ENCODE peak calls at places on chromosome 1, in ten cellular contexts. I, M, F, K, C, W, T, J, Z and Y are unnamed samples. For H3K36me3 and H3K9me3, the result is how much of the 10 kb centered on the place peaks cover.

GRCh38 chr1:109272021-109272799 is 10.7 kb downstream of the PSRC1 start:
- DNase-seq in T (no peak), C (no peak), I (no peak), Z (no peak), K (no peak), J (peak), W (no peak), F (peak), M (no peak), Y (no peak)

GRCh38 chr1:197559655-197560054 is 215.6 kb downstream of the DENND1B start:
- DNase-seq in C (no peak), I (no peak), W (no peak), J (no peak), F (no peak), K (no peak), M (no peak), Z (no peak), T (no peak), Y (no peak)

GRCh38 chr1:71365451-71365850 is 284.6 kb upstream of the ZRANB2 start:
- DNase-seq in W (no peak), Z (no peak), K (no peak), C (no peak), F (no peak), M (no peak), I (no peak), T (no peak), J (no peak), Y (no peak)

GRCh38 chr1:26109229-26110164 is 2.1 kb upstream of the PDIK1L start:
- DNase-seq in I (no peak), K (no peak), M (no peak), J (no peak), F (no peak), Z (no peak), T (no peak), C (no peak), W (no peak), Y (no peak)

GRCh38 chr1:231776006-231776707 is 149.6 kb downstream of the DISC1 start:
- DNase-seq in Z (no peak), K (no peak), T (peak), C (no peak), I (peak), F (no peak), M (no peak), W (no peak), J (no peak), Y (no peak)

GRCh38 chr1:54124472-54124871 is 28.3 kb downstream of the CDCP2 start:
- DNase-seq in T (peak), C (peak), Z (peak), F (no peak), M (no peak), K (no peak), W (no peak), I (no peak), J (peak), Y (no peak)

GRCh38 chr1:178048883-178049282 is 45.0 kb upstream of the RASAL2 start:
- DNase-seq in I (no peak), F (no peak), M (no peak), J (no peak), W (no peak), T (no peak), K (no peak), Z (no peak), C (no peak), Y (no peak)

GRCh38 chr1:110545492-110545891 is 26.5 kb upstream of the KCNA10 start:
- DNase-seq in W (no peak), J (no peak), Z (no peak), K (no peak), I (no peak), F (no peak), C (no peak), M (no peak), T (no peak), Y (no peak)

GRCh38 chr1:119747451-119747850 is 21.3 kb downstream of the HMGCS2 start:
- DNase-seq in M (no peak), K (no peak), C (no peak), I (no peak), F (no peak), T (no peak), W (no peak), J (no peak), Z (no peak), Y (no peak)

GRCh38 chr1:11730429-11730861 is 5.5 kb upstream of the AGTRAP start:
- DNase-seq in J (peak), F (no peak), W (peak), K (peak), Z (no peak), C (no peak), I (no peak), M (no peak), T (no peak), Y (peak)

GRCh38 chr1:220139966-220140365 is 46.0 kb downstream of the IARS2 start:
- DNase-seq in Z (no peak), W (no peak), C (no peak), K (no peak), M (no peak), I (no peak), F (no peak), T (no peak), J (no peak), Y (no peak)

GRCh38 chr1:220137006-220137794 is 43.3 kb downstream of the IARS2 start:
- DNase-seq in K (no peak), C (no peak), Z (no peak), I (no peak), T (no peak), J (no peak), F (no peak), W (no peak), M (no peak), Y (peak)

DNA sequence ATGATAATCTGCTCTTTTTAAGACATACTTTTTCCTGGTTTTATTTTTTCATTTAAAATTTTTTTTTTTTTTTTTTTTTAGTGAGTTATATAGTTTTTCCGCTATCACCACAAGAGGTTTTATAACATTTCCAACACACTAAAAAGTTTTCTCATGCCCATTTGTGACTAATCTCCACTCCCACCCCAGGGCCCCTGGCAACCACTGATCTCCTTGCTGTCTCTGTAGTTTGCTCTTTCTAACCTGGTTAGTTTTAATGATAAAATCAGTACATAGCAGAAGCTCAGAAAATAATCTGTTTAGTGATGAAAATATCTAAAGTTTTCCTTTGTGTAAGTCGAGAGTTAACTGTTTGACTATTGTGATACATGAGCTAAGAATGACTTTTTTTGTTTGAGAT is 41.8 kb downstream of the IARS2 start:
- DNase-seq in M (no peak), J (no peak), Z (no peak), W (no peak), K (no peak), T (no peak), C (no peak), I (no peak), F (no peak), Y (no peak)
- H3K36me3 ChIP-seq in M (under half), J (under half), Z (under half), W (half or more), K (under half), T (under half), C (under half), I (half or more), F (half or more), Y (under half)

GRCh38 chr1:237756304-237756967 is 134.3 kb downstream of the ZP4 start:
- DNase-seq in M (no peak), W (no peak), J (no peak), F (no peak), T (peak), C (peak), I (peak), K (no peak), Z (peak), Y (no peak)
- H3K9me3 ChIP-seq in M (under half), W (under half), J (under half), F (under half), T (under half), C (under half), I (under half), K (under half), Z (under half), Y (under half)

GRCh38 chr1:39488012-39488545 is 3.4 kb upstream of the BMP8A start:
- DNase-seq in F (no peak), T (no peak), W (no peak), I (no peak), M (no peak), C (no peak), J (no peak), Z (no peak), K (no peak), Y (no peak)

GRCh38 chr1:39484564-39484963 is 6.9 kb upstream of the BMP8A start:
- DNase-seq in I (no peak), W (no peak), J (no peak), T (no peak), K (no peak), F (no peak), M (no peak), C (no peak), Z (no peak), Y (no peak)

GRCh38 chr1:39488801-39489566 is 2.5 kb upstream of the BMP8A start:
- DNase-seq in Z (no peak), I (no peak), F (no peak), C (no peak), K (no peak), T (no peak), J (no peak), M (peak), W (no peak), Y (no peak)

GRCh38 chr1:39483276-39483675 is 8.2 kb upstream of the BMP8A start:
- DNase-seq in C (no peak), F (no peak), K (no peak), T (no peak), W (no peak), J (no peak), I (no peak), M (no peak), Z (no peak), Y (no peak)

DNA sequence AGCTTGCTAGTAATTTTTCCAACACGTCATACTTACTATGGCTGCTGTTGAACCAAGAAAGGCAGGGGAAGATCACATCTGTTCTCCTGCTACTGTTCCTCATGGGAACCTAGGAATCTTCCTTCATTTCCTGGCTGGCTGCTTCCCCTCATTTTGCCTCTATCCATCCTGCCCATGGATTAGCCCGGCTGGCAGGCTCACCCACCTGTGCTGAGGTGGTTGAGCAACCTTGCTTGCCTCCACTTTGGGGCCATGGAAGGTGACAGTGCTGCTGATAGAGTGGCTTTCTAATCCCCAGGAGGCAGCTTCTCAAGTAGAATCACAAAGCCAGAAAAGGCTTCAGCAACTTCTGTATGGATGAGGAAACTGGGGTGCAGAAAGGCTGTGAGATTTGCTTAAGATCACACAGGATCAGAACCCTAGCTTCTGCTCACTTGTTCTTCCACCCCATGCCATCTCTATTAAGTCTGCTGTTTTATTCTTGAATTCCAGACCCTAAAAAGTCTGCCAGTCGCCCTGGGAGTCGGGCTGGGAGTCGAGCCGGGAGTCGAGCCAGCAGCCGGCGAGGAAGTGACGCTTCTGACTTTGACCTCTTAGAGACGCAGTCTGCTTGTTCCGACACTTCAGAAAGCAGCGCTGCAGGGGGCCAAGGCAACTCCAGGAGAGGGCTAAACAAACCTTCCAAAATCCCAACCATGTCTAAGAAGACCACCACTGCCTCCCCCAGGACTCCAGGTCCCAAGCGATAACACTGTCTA is 6.2 kb upstream of the BMP8A start:
- DNase-seq in J (no peak), M (peak), Z (no peak), W (no peak), T (no peak), C (no peak), F (no peak), I (peak), K (no peak), Y (no peak)
- H3K36me3 ChIP-seq in J (under half), M (under half), Z (under half), W (half or more), T (under half), C (under half), F (half or more), I (half or more), K (under half), Y (under half)

GRCh38 chr1:212903664-212904063 is 45.6 kb downstream of the FLVCR1 start:
- DNase-seq in C (no peak), I (no peak), M (no peak), Z (no peak), K (no peak), J (no peak), F (no peak), W (no peak), T (no peak), Y (no peak)
- H3K9me3 ChIP-seq in C (under half), I (under half), M (under half), Z (under half), K (under half), J (under half), F (under half), W (under half), T (under half), Y (under half)

GRCh38 chr1:174975764-174976163 is 24.0 kb upstream of the CACYBP start:
- DNase-seq in J (no peak), W (no peak), T (no peak), C (no peak), Z (no peak), I (no peak), M (no peak), F (no peak), K (no peak), Y (no peak)

GRCh38 chr1:174976436-174977107 is 23.2 kb upstream of the CACYBP start:
- DNase-seq in J (no peak), W (no peak), Z (no peak), M (no peak), T (no peak), I (no peak), C (no peak), K (no peak), F (no peak), Y (no peak)

GRCh38 chr1:174971466-174971865 is 28.3 kb upstream of the CACYBP start:
- DNase-seq in M (no peak), J (no peak), T (no peak), C (no peak), Z (no peak), I (no peak), W (no peak), F (no peak), K (no peak), Y (no peak)

GRCh38 chr1:174971902-174972301 is 27.8 kb upstream of the CACYBP start:
- DNase-seq in K (no peak), C (no peak), T (no peak), W (no peak), I (no peak), M (no peak), Z (no peak), F (no peak), J (no peak), Y (no peak)

GRCh38 chr1:174974711-174975111 is 25.0 kb upstream of the CACYBP start:
- DNase-seq in T (no peak), K (no peak), I (no peak), C (no peak), M (peak), F (no peak), J (no peak), Z (peak), W (no peak), Y (no peak)
- H3K36me3 ChIP-seq in T (under half), K (under half), I (under half), C (under half), M (under half), F (under half), J (under half), Z (under half), W (half or more), Y (under half)

GRCh38 chr1:232991238-232991637 is 40.8 kb downstream of the NTPCR start:
- DNase-seq in T (no peak), I (no peak), Z (no peak), F (no peak), M (no peak), K (no peak), C (no peak), W (no peak), J (no peak), Y (no peak)
- H3K9me3 ChIP-seq in T (under half), I (under half), Z (under half), F (under half), M (under half), K (under half), C (under half), W (under half), J (under half), Y (under half)

GRCh38 chr1:160330119-160330518 is 12.9 kb downstream of the COPA start:
- DNase-seq in F (no peak), J (no peak), M (no peak), Z (no peak), C (no peak), W (no peak), K (no peak), I (no peak), T (no peak), Y (no peak)

GRCh38 chr1:160328171-160328570 is 14.9 kb downstream of the COPA start:
- DNase-seq in T (no peak), W (no peak), K (no peak), C (no peak), J (no peak), F (no peak), I (no peak), Z (no peak), M (no peak), Y (no peak)

GRCh38 chr1:160326393-160326792 is 16.7 kb downstream of the COPA start:
- DNase-seq in I (no peak), F (no peak), W (no peak), Z (no peak), K (no peak), J (no peak), T (no peak), C (no peak), M (no peak), Y (no peak)

GRCh38 chr1:160322831-160323230 is 20.2 kb downstream of the COPA start:
- DNase-seq in M (no peak), J (no peak), K (no peak), I (no peak), F (no peak), C (no peak), T (no peak), W (no peak), Z (no peak), Y (no peak)

DNA sequence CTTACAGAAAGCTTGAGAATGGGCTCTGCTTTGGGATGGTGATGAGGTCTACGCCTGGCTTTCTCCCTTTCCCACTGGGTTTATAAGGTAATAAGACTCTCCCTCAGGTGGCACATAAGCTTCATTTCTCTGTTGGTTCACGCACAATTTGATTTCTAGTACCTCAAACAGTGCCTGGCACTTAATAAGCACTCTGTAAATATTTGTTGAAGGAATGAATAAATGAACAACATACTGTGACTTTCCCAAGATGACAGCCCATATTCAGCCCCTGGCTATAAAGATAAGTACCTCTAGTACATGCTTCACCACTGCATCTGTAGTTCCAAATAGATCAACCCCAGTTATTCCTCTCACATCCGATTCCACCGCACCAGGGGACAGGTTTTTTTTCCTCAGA is 17.8 kb downstream of the COPA start:
- DNase-seq in I (no peak), F (no peak), K (no peak), J (no peak), Z (no peak), T (no peak), M (no peak), C (no peak), W (no peak), Y (no peak)
- H3K36me3 ChIP-seq in I (half or more), F (half or more), K (under half), J (under half), Z (under half), T (under half), M (half or more), C (under half), W (half or more), Y (half or more)

DNA sequence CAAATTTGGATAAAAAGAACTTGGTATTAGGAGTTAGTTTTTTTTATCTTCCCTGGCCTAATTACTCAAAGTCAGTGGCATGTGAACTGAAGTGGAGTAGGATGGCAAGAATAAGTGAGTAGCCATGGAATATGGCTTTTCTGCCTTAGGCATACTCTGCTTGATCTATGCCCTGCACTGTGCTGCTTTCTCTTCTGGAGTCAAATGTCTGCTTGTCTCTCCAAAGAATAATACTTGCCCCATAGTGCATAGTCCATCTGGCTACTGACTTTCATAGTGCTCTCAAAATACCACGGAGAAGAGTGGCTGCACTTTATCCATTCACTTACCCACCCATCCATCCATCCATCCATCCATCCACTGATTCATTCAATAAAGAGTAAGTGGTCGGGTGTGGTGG is 13.4 kb downstream of the GREM2 start:
- DNase-seq in C (no peak), K (no peak), M (no peak), Z (no peak), J (no peak), I (no peak), F (no peak), T (no peak), W (no peak), Y (no peak)
- H3K9me3 ChIP-seq in C (under half), K (under half), M (under half), Z (under half), J (under half), I (under half), F (under half), T (under half), W (under half), Y (under half)

DNA sequence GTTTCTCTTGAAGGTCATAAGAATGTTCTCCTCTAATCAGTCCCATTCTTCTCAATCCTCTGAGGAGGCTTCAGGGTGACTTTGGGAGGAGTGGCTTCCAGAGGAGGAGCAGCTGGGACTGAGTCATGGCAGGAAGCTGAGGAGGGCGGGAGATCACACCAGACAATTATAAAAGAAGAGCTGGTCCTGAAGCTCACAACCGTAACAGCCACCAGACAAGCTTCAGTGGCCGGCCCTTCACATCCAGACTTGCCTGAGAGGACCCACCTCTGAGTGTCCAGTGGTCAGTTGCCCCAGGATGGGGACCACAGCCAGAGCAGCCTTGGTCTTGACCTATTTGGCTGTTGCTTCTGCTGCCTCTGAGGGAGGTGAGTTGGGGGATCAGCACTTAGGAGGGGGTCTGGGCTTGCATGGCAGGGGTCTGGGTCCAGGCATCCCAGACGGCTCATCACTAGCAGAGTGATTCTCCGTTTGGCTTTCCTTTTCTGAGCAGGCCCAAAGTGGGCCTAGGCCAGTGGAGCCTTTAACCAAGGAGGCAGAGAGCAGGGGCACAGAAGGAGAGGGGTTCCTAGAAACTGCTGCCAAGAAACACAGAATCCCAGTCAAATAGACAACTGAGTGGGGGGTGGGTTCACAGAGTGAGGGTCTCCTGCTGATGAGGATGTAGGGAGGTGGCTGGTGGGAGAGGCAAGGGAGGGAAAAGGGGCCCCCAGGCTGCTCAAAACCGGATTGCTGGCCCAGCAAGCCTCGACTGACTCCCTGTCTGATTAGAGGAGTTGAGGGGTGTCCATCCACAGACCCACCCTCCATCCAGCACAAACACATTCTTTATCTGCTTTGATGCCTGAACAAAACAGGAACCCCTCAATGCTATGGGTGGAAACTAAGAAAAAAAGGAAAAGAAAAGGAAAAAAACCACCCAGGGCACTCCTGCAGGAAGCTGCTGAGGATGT is at the start of gene ECM1:
- DNase-seq in M (peak), F (peak), T (peak), C (no peak), K (peak), I (no peak), W (no peak), Z (no peak), J (peak), Y (no peak)
- H3K36me3 ChIP-seq in M (under half), F (under half), T (under half), C (under half), K (under half), I (under half), W (under half), Z (under half), J (under half), Y (under half)